ENCODE peak calls at places on chromosomes 13 and 19, in five cellular contexts. N, U, I, L and O are unnamed samples.

GRCh38 chr19:8451885-8452284 is 7.1 kb downstream of the HNRNPM start:
- DNase-seq in N (peak; percentile 53), U (no peak), I (peak; percentile 72), L (peak; percentile 52), O (peak; percentile 57)

GRCh38 chr13:102376314-102376713 is 25.5 kb downstream of the FGF14 start:
- DNase-seq in N (no peak), U (no peak), I (no peak), L (no peak), O (no peak)

GRCh38 chr19:788821-789472 is 8.3 kb upstream of the PTBP1 start:
- DNase-seq in N (no peak), U (no peak), I (no peak), L (no peak), O (no peak)

GRCh38 chr19:41351339-41352245 is 2.1 kb downstream of the TGFB1 start:
- DNase-seq in N (peak; percentile 75), U (peak; percentile 89), I (peak; percentile 58), L (no peak), O (peak; percentile 63)

GRCh38 chr13:113788413-113789135 is 29.5 kb downstream of the TMEM255B start:
- DNase-seq in N (no peak), U (no peak), I (no peak), L (no peak), O (no peak)

GRCh38 chr19:32998722-32999121 is 26.7 kb downstream of the FAAP24 start:
- DNase-seq in N (no peak), U (no peak), I (no peak), L (no peak), O (no peak)

GRCh38 chr19:3880471-3881271 is at the start of gene ATCAY:
- DNase-seq in N (no peak), U (no peak), I (no peak), L (peak; percentile 93), O (no peak)

GRCh38 chr19:39406656-39407393 is at the start of gene ZFP36:
- DNase-seq in N (peak; percentile 92), U (peak; percentile 83), I (peak; percentile 81), L (peak; percentile 76), O (peak; percentile 95)

GRCh38 chr19:38842439-38843174 is 7.2 kb downstream of the HNRNPL start:
- DNase-seq in N (no peak), U (no peak), I (no peak), L (no peak), O (no peak)

GRCh38 chr13:24083141-24083540 is 77.4 kb upstream of the SPATA13 start:
- DNase-seq in N (no peak), U (no peak), I (no peak), L (no peak), O (no peak)

GRCh38 chr13:30318026-30318425 is 10.7 kb upstream of the KATNAL1 start:
- DNase-seq in N (no peak), U (no peak), I (no peak), L (no peak), O (no peak)

GRCh38 chr13:109148243-109148642 is 518.8 kb downstream of the MYO16 start:
- DNase-seq in N (no peak), U (no peak), I (peak; percentile 63), L (no peak), O (no peak)

GRCh38 chr13:83765796-83766195 is 116.5 kb downstream of the SLITRK1 start:
- DNase-seq in N (no peak), U (no peak), I (no peak), L (no peak), O (no peak)